ENCODE peak calls at places on chromosomes 1 and 21, in nine cellular contexts. V is Peyer's patch; N is stomach; B is HFF-Myc; I is AG10803; G is tibial artery; E is pancreas; Q is IMR-90; H is CD8-positive, alpha-beta T cell. M is an unnamed sample.

GRCh38 chr1:56639210-56639609 is 5.9 kb upstream of the PRKAA2 start:
- DNase-seq in N (no peak), E (no peak), V (no peak), H (no peak), Q (no peak), G (no peak), I (no peak), B (no peak), M (no peak)

GRCh38 chr1:183077107-183077506 is 53.9 kb downstream of the LAMC1 start:
- DNase-seq in Q (no peak), N (no peak), B (no peak), H (no peak), I (no peak), E (no peak), V (no peak), G (no peak), M (no peak)

GRCh38 chr1:21490774-21491482 is 18.3 kb upstream of the ALPL start:
- DNase-seq in N (no peak), H (no peak), Q (peak), V (no peak), I (peak), B (peak), G (no peak), E (no peak), M (peak)

GRCh38 chr1:69290266-69290665 is 277.5 kb upstream of the LRRC7 start:
- DNase-seq in Q (no peak), B (no peak), V (no peak), H (no peak), E (no peak), G (no peak), N (no peak), I (no peak), M (peak)

GRCh38 chr21:41932576-41933258 is 21.1 kb downstream of the C2CD2 start:
- DNase-seq in V (no peak), I (peak), E (no peak), N (no peak), G (no peak), H (no peak), Q (peak), B (no peak), M (peak)

GRCh38 chr1:76503100-76503499 is 364.2 kb upstream of the ST6GALNAC5 start:
- DNase-seq in V (no peak), E (no peak), H (no peak), N (no peak), I (no peak), G (no peak), B (no peak), Q (no peak), M (no peak)

GRCh38 chr21:39317134-39318090 is 4.0 kb upstream of the BRWD1 start:
- DNase-seq in B (no peak), N (no peak), I (no peak), H (no peak), E (no peak), G (no peak), Q (no peak), V (no peak), M (no peak)

GRCh38 chr1:208550978-208551377 is 306.8 kb upstream of the PLXNA2 start:
- DNase-seq in I (no peak), G (no peak), Q (no peak), H (no peak), V (no peak), N (no peak), B (no peak), E (no peak), M (no peak)

GRCh38 chr1:16143566-16144324 is 12.1 kb downstream of the EPHA2 start:
- DNase-seq in B (no peak), H (no peak), I (no peak), N (peak), V (peak), G (no peak), Q (no peak), E (peak), M (no peak)

GRCh38 chr21:28111151-28111619 is 881.5 kb downstream of the LTN1 start:
- DNase-seq in E (no peak), N (no peak), B (peak), G (no peak), H (no peak), V (no peak), I (peak), Q (peak), M (peak)

GRCh38 chr1:19452221-19452663 is 33.1 kb downstream of the CAPZB start:
- DNase-seq in Q (peak), E (no peak), I (peak), V (no peak), H (no peak), N (no peak), B (peak), G (peak), M (peak)

GRCh38 chr1:20702416-20702815 is 15.4 kb downstream of the KIF17 start:
- DNase-seq in I (peak), G (no peak), V (no peak), Q (peak), H (no peak), B (no peak), N (no peak), E (no peak), M (peak)

GRCh38 chr1:205537386-205538018 is 33.0 kb downstream of the CDK18 start:
- DNase-seq in G (no peak), N (no peak), V (peak), I (peak), E (no peak), H (no peak), Q (no peak), B (no peak), M (peak)

GRCh38 chr1:53949651-53950050 is 3.5 kb downstream of the LRRC42 start:
- DNase-seq in V (no peak), H (no peak), Q (no peak), E (no peak), B (no peak), I (no peak), G (no peak), N (no peak), M (no peak)
- H3K4me3 ChIP-seq in V (no peak), H (no peak), Q (no peak), E (no peak), B (no peak), I (no peak), G (no peak), N (no peak), M (no peak)

DNA sequence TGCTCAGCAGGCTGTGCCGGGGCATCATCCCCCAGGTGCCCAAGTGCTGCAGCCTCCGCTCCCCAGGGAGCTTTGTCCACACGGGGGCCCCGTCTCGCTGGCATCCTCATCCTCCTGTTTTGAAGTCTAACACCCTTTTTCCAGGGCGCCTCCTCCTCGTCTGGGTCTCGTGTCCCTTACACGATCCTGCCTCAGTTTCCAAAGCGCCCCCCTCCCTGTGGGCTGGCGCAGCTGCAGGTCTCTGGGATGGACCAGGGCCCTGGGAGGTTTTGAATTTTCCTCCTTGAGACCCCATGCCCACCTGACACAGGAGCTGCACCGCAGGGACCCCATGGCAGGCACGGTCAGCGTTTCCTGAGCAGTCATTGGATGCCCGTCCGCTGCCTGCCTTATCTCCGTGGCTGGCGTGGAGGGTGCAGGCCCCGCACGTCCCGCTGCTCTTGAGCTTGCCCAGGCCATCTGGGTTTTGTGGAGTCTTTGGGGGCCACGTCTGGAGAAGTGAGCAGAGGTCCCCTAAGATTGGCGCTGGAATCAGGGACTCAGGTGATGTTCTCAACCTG is 37.4 kb upstream of the DIP2A start:
- DNase-seq in N (no peak), Q (no peak), B (no peak), H (peak), G (no peak), V (no peak), E (no peak), I (no peak), M (no peak)
- TF ChIP-seq CTCF in N (no peak), Q (no peak), B (no peak), H (no peak), G (no peak), V (no peak), E (no peak), I (no peak), M (no peak)

DNA sequence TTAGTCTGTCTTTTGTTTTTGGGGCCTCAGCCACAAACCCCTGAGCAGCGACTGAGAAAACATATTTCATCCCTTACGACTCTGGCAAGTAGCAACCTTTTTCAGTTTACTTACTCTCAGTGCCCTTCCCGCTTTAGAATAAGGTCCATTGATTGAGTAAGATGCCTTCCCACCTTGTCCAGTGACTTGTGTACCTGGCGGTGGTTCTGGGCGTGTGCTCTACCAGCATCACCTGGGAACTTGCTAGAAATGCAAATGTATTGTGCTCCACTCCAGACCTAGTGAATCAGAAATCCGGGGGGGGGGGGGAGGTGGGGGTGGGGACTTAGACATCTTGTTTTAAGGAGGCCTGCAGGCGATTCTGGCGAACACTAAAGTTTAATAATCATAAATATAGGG is 72.1 kb downstream of the S1PR1 start:
- DNase-seq in G (no peak), B (no peak), I (no peak), Q (no peak), V (no peak), E (no peak), N (no peak), H (peak), M (no peak)
- H3K4me3 ChIP-seq in G (no peak), B (no peak), I (no peak), Q (no peak), V (peak), E (no peak), N (peak), H (peak), M (no peak)

DNA sequence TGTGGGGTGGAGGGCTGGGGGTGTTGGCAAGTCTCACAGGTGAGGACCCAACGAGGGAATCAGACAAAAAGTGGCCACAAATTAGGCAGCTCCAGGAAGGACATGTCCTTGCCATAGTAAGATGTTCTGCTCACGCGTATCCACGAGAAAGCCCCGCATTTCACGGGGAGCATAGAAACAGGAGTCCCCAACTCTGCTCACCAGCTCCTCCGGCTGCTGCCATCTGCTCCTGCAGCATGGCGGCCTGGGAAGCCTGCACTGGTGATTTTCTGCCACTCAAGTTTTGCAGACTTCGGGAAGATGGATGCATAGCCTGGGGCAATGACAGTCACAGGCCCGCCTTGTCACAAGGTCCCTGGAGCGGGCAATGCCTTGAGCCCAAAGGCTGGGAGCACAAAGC is 9.3 kb downstream of the TCP10L start:
- DNase-seq in N (no peak), V (no peak), E (no peak), B (no peak), Q (no peak), G (no peak), I (no peak), H (no peak), M (no peak)
- TF ChIP-seq CTCF in N (no peak), V (no peak), E (no peak), B (no peak), Q (no peak), G (no peak), I (no peak), H (no peak), M (no peak)

GRCh38 chr21:16794944-16795343 is 717.9 kb upstream of the CXADR start:
- DNase-seq in N (no peak), B (peak), V (no peak), E (no peak), G (no peak), I (peak), Q (peak), H (no peak), M (peak)

GRCh38 chr21:16789636-16790035 is 723.2 kb upstream of the CXADR start:
- DNase-seq in E (no peak), Q (no peak), B (no peak), N (no peak), G (no peak), I (no peak), V (no peak), H (no peak), M (peak)

GRCh38 chr21:16797530-16797929 is 715.3 kb upstream of the CXADR start:
- DNase-seq in B (no peak), N (no peak), G (no peak), V (no peak), H (no peak), E (no peak), Q (no peak), I (no peak), M (no peak)

GRCh38 chr21:16792155-16792554 is 720.7 kb upstream of the CXADR start:
- DNase-seq in G (no peak), B (no peak), E (no peak), V (no peak), Q (no peak), H (no peak), N (no peak), I (peak), M (peak)
- H3K4me3 ChIP-seq in G (no peak), B (no peak), E (no peak), V (no peak), Q (no peak), H (no peak), N (no peak), I (no peak), M (no peak)

DNA sequence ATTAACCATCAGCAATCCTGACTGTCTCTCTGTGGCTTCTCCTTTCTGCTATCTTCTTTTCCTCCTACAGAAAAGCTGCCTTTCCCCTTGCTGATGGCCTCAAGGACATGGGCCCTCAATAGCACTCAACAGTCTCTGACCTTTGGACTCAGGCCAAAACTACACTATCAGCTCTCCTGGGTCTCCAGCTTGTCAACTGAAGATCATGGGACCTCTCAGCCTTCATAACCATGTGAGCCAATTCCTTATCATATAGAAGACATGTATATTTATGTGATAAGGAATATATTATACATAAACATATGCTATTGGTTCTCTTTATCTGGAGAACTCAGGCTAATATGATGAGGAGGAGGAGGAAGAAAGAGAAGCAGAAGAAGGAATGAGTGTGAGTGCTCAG is 91.8 kb upstream of the GJB5 start:
- DNase-seq in G (no peak), B (no peak), V (no peak), E (no peak), N (no peak), H (no peak), Q (no peak), I (no peak), M (no peak)
- TF ChIP-seq CTCF in G (no peak), B (no peak), V (no peak), E (no peak), N (no peak), H (no peak), Q (no peak), I (no peak), M (no peak)

DNA sequence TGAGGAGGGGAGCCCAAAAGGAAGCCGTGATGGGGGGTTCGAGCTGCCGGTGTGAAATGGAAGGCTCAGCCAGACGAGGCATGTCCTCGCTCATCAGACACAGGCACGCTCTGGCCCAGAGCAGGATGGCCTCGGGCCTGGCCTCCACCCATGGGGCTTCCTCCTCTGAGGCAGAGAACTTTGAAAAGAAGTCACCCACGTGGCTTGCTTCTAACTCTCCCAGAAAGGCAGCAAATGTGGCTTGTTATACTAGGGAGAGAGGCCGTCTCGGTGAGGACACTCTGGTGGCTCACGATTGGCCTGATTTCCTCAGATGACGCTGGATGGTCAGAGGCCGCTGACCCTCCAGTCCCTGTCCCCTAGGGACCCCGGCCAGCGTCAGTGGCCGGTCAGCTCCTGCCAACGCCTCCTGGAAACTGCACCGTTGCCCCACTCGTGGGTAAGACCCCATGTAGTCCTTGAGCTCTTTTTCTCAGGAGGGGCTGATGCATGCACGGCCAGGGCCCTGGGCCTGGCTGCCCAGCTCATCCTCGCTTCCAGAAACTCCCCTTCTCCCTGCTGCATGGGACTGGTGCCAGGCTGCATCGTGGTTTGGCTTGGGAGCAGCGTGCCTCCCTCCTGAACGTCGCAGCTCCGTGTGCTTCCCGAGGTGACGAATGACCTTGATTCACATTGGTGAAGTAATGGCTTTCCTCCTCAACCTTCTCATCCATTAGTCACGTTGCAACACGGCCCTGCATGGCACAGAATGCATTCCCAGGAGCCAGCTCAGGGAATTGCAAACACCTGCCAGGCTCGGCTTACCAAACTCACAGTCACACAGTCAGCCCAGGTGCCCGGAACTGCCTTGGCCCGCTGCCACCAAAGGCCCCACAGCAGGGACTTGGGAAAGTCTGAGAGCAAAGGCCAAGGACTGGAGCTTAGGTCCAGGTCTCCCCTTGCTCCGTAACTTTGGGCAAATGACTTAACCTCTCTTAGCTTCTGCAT is 58.8 kb downstream of the TOMM20 start:
- DNase-seq in B (no peak), G (peak), E (peak), V (peak), N (peak), Q (peak), H (no peak), I (peak), M (peak)
- H3K4me3 ChIP-seq in B (no peak), G (no peak), E (no peak), V (peak), N (no peak), Q (no peak), H (no peak), I (no peak), M (no peak)

DNA sequence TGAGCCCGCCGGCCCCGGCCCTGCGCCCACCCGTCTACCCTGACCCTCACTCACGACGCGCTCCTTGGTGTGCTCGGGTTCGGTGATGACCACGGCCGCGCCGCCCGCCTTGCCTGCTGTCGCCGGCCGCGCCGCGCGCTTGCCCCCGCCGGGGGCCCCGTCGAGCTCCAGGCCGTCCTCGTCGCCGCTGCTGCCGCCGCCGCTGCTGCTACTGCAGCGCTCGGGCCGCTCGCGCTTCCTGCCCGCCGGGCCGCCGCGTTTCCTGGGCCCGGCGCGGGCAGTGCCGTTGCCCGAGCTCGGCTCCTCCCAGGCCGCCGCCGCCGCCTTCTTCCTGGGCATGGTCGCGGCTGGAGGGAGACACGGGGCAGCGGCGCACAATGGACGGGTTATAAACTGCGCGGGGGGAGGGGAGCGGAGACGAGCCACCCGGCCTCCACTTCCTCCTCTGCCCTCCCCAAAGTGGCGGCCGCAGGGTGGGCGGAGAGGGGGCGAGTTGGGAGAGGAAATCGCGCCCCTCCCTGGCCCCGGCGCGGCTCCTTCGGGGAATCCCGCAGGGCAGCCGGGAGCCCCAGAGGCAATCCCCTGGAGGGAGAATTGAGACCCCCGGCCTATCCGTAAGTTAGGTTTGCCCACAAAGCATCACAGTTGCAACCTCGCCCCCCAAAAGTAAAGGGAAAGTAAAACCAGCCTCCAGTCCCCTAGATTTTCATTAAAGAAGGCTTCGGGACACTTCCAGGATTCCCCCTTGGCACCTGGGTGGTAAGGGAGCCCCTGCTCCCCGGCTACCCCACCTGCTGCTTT is 1.1 kb downstream of the RCC2 start:
- DNase-seq in N (peak), B (no peak), E (peak), G (peak), I (peak), H (peak), V (peak), Q (peak), M (peak)
- TF ChIP-seq CTCF in N (no peak), B (no peak), E (no peak), G (no peak), I (no peak), H (no peak), V (no peak), Q (no peak), M (no peak)

GRCh38 chr1:65264197-65264929 is 45.0 kb upstream of the DNAJC6 start:
- DNase-seq in E (no peak), H (no peak), Q (peak), B (peak), V (no peak), I (peak), G (no peak), N (no peak), M (peak)
- H3K4me3 ChIP-seq in E (no peak), H (no peak), Q (peak), B (peak), V (peak), I (peak), G (peak), N (peak), M (peak)

M was measured in fibroblast of mammary gland.